ENCODE peak calls at places on chromosomes 16 and 17, in seven cellular contexts. B is activated CD4-positive, CD25-positive, alpha-beta regulatory T cell; X is epithelial cell of esophagus; A is fibroblast of the conjunctiva; O is foreskin melanocyte; G is T-helper 17 cell; C is type B pancreatic cell. L is an unnamed sample.

GRCh38 chr16:11783319-11784047 is 13.6 kb downstream of the ZC3H7A start:
- DNase-seq in B (peak), X (peak), A (no peak), O (no peak), G (peak), C (no peak), L (peak)

GRCh38 chr16:68272501-68273209 is 8.3 kb downstream of the SLC7A6 start:
- DNase-seq in B (no peak), X (peak), A (no peak), O (no peak), G (peak), C (no peak), L (no peak)

GRCh38 chr17:40803617-40804082 is 3.9 kb upstream of the KRT28 start:
- DNase-seq in B (peak), X (peak), A (peak), O (peak), G (peak), C (peak), L (peak)

GRCh38 chr16:87615621-87616041 is 13.3 kb downstream of the JPH3 start:
- DNase-seq in B (no peak), X (no peak), A (no peak), O (no peak), G (no peak), C (no peak), L (no peak)

GRCh38 chr17:67471118-67471517 is 94.0 kb downstream of the PITPNC1 start:
- DNase-seq in B (no peak), X (no peak), A (no peak), O (no peak), G (no peak), C (no peak), L (no peak)

GRCh38 chr17:61073799-61074513 is 325.7 kb upstream of the TBX2 start:
- DNase-seq in B (no peak), X (no peak), A (no peak), O (no peak), G (no peak), C (no peak), L (no peak)

GRCh38 chr17:412211-413015 is 59.8 kb upstream of the RPH3AL start:
- DNase-seq in B (peak), X (peak), A (peak), O (peak), G (peak), C (no peak), L (peak)

GRCh38 chr17:58120195-58120822 is 27.9 kb upstream of the OR4D1 start:
- DNase-seq in B (peak), X (peak), A (peak), O (no peak), G (peak), C (no peak), L (peak)

GRCh38 chr17:45287526-45288264 is 25.8 kb upstream of the SPATA32 start:
- DNase-seq in B (no peak), X (no peak), A (no peak), O (no peak), G (no peak), C (no peak), L (no peak)

GRCh38 chr17:73650617-73651200 is 6.5 kb upstream of the SDK2 start:
- DNase-seq in B (no peak), X (no peak), A (no peak), O (no peak), G (no peak), C (no peak), L (no peak)

GRCh38 chr17:4247981-4248388 is 15.8 kb downstream of the ANKFY1 start:
- DNase-seq in B (no peak), X (peak), A (no peak), O (no peak), G (no peak), C (no peak), L (no peak)

GRCh38 chr16:68074850-68075249 is 10.3 kb upstream of the NFATC3 start:
- DNase-seq in B (no peak), X (no peak), A (no peak), O (no peak), G (peak), C (no peak), L (peak)

GRCh38 chr17:34703533-34703932 is 124.2 kb downstream of the TMEM132E start:
- DNase-seq in B (no peak), X (peak), A (no peak), O (peak), G (no peak), C (peak), L (no peak)

GRCh38 chr16:84194470-84195200 is 3.7 kb downstream of the ADAD2 start:
- DNase-seq in B (no peak), X (no peak), A (no peak), O (no peak), G (no peak), C (no peak), L (no peak)

GRCh38 chr17:36632916-36633846 is 31.8 kb downstream of the MRM1 start:
- DNase-seq in B (no peak), X (no peak), A (no peak), O (no peak), G (no peak), C (no peak), L (no peak)

GRCh38 chr17:77281024-77281903 is 140.5 kb downstream of the SEC14L1 start:
- DNase-seq in B (no peak), X (peak), A (no peak), O (no peak), G (peak), C (no peak), L (peak)

GRCh38 chr17:36578671-36579070 is 13.0 kb upstream of the DHRS11 start:
- DNase-seq in B (no peak), X (peak), A (no peak), O (peak), G (no peak), C (no peak), L (no peak)

GRCh38 chr16:57628008-57628781 is at the start of gene ADGRG1:
- DNase-seq in B (no peak), X (peak), A (peak), O (peak), G (no peak), C (no peak), L (no peak)

GRCh38 chr17:38898812-38899348 is 26.5 kb upstream of the LASP1NB start:
- DNase-seq in B (peak), X (no peak), A (no peak), O (no peak), G (peak), C (no peak), L (peak)

GRCh38 chr16:57637424-57637823 is 9.0 kb downstream of the ADGRG1 start:
- DNase-seq in B (no peak), X (no peak), A (no peak), O (peak), G (no peak), C (no peak), L (no peak)

GRCh38 chr16:1378087-1378803 is 26.5 kb downstream of the GNPTG start:
- DNase-seq in B (no peak), X (no peak), A (no peak), O (no peak), G (no peak), C (no peak), L (no peak)

GRCh38 chr17:76080207-76080933 is 1.4 kb downstream of the ZACN start:
- DNase-seq in B (no peak), X (no peak), A (no peak), O (no peak), G (no peak), C (no peak), L (no peak)

GRCh38 chr17:54307326-54307725 is 484.6 kb downstream of the KIF2B start:
- DNase-seq in B (no peak), X (peak), A (no peak), O (no peak), G (no peak), C (no peak), L (no peak)

GRCh38 chr17:9833922-9834321 is 8.2 kb downstream of the GLP2R start:
- DNase-seq in B (no peak), X (no peak), A (no peak), O (no peak), G (no peak), C (no peak), L (no peak)

GRCh38 chr16:67208525-67208896 is 9.6 kb downstream of the ELMO3 start:
- DNase-seq in B (no peak), X (no peak), A (no peak), O (no peak), G (no peak), C (no peak), L (no peak)

GRCh38 chr17:7982171-7982570 is 20.2 kb upstream of the GUCY2D start:
- DNase-seq in B (no peak), X (peak), A (no peak), O (no peak), G (no peak), C (no peak), L (no peak)

GRCh38 chr17:35554668-35555067 is 6.0 kb downstream of the SLFN14 start:
- DNase-seq in B (no peak), X (peak), A (no peak), O (no peak), G (no peak), C (no peak), L (no peak)

GRCh38 chr17:42337442-42337841 is 49.1 kb downstream of the STAT5A start:
- DNase-seq in B (no peak), X (no peak), A (peak), O (no peak), G (peak), C (no peak), L (peak)

GRCh38 chr16:88747588-88748301 is 37.3 kb downstream of the PIEZO1 start:
- DNase-seq in B (no peak), X (peak), A (no peak), O (no peak), G (no peak), C (no peak), L (no peak)

GRCh38 chr16:72437891-72438290 is 265.9 kb upstream of the PMFBP1 start:
- DNase-seq in B (no peak), X (no peak), A (no peak), O (no peak), G (no peak), C (no peak), L (no peak)

GRCh38 chr16:48101069-48101674 is 54.6 kb downstream of the ABCC12 start:
- DNase-seq in B (peak), X (peak), A (no peak), O (no peak), G (no peak), C (no peak), L (peak)

GRCh38 chr16:35146723-35147458 is 1687.5 kb downstream of the TP53TG3F start:
- DNase-seq in B (no peak), X (no peak), A (no peak), O (no peak), G (no peak), C (peak), L (no peak)

GRCh38 chr16:77336637-77337036 is 98.2 kb downstream of the ADAMTS18 start:
- DNase-seq in B (no peak), X (no peak), A (no peak), O (no peak), G (no peak), C (no peak), L (no peak)

GRCh38 chr17:72287586-72287985 is 166.8 kb downstream of the SOX9 start:
- DNase-seq in B (no peak), X (no peak), A (no peak), O (no peak), G (no peak), C (no peak), L (no peak)

GRCh38 chr16:67108489-67108888 is 1.3 kb upstream of the PHAF1 start:
- DNase-seq in B (no peak), X (no peak), A (no peak), O (no peak), G (no peak), C (no peak), L (no peak)

GRCh38 chr16:59463776-59464175 is 729.7 kb upstream of the GOT2 start:
- DNase-seq in B (no peak), X (peak), A (no peak), O (no peak), G (no peak), C (no peak), L (no peak)

GRCh38 chr17:81705518-81706231 is 2.5 kb downstream of the MRPL12 start:
- DNase-seq in B (no peak), X (no peak), A (no peak), O (no peak), G (no peak), C (no peak), L (no peak)

GRCh38 chr16:51852892-51853291 is 694.1 kb downstream of the TOX3 start:
- DNase-seq in B (no peak), X (no peak), A (no peak), O (no peak), G (no peak), C (no peak), L (no peak)

GRCh38 chr17:78794399-78794798 is 12.3 kb upstream of the CYTH1 start:
- DNase-seq in B (no peak), X (no peak), A (no peak), O (no peak), G (no peak), C (no peak), L (no peak)

L was measured in T-helper 1 cell.